ENCODE peak calls at places on chromosomes 4 and X, in four cellular contexts. Q, E, A and P are unnamed samples.
A peak's percentile ranks its signal among the peaks of the same experiment; 100 is the strongest.

GRCh38 chr4:48546336-48546735 is 56.3 kb downstream of the ZAR1 start:
- DNase-seq in Q (peak; percentile 34), E (no peak), A (no peak), P (peak; percentile 8)

GRCh38 chr4:95761871-95762270 is 78.0 kb upstream of the PDHA2 start:
- DNase-seq in Q (no peak), E (no peak), A (no peak), P (no peak)

GRCh38 chr4:111127842-111128241 is 505.0 kb upstream of the PITX2 start:
- DNase-seq in Q (no peak), E (no peak), A (no peak), P (no peak)

GRCh38 chrX:110600745-110601310 is 194.8 kb downstream of the CHRDL1 start:
- DNase-seq in Q (no peak), E (no peak), A (no peak), P (no peak)

GRCh38 chr4:125357675-125358074 is 42.9 kb downstream of the FAT4 start:
- DNase-seq in Q (no peak), E (no peak), A (no peak), P (no peak)

GRCh38 chrX:139049455-139049854 is 337.9 kb upstream of the FGF13 start:
- DNase-seq in Q (no peak), E (no peak), A (no peak), P (no peak)

GRCh38 chr4:105994061-105994460 is 98.8 kb downstream of the NPNT start:
- DNase-seq in Q (no peak), E (peak; percentile 32), A (no peak), P (no peak)

GRCh38 chr4:185656467-185656890 is 121.2 kb upstream of the PDLIM3 start:
- DNase-seq in Q (peak; percentile 47), E (no peak), A (no peak), P (no peak)

GRCh38 chr4:145736241-145736831 is 56.4 kb downstream of the C4orf51 start:
- DNase-seq in Q (no peak), E (no peak), A (no peak), P (no peak)

GRCh38 chrX:12076046-12076445 is 62.2 kb upstream of the FRMPD4 start:
- DNase-seq in Q (no peak), E (no peak), A (no peak), P (no peak)

GRCh38 chr4:163688856-163689255 is 194.4 kb downstream of the TMA16 start:
- DNase-seq in Q (no peak), E (no peak), A (no peak), P (no peak)

GRCh38 chr4:76634239-76634638 is 199.2 kb downstream of the SHROOM3 start:
- DNase-seq in Q (no peak), E (no peak), A (no peak), P (no peak)

GRCh38 chr4:10582059-10582686 is 102.4 kb downstream of the CLNK start:
- DNase-seq in Q (no peak), E (peak; percentile 27), A (peak; percentile 57), P (no peak)

GRCh38 chr4:26220704-26221103 is 100.1 kb upstream of the RBPJ start:
- DNase-seq in Q (no peak), E (no peak), A (no peak), P (no peak)

GRCh38 chr4:5052424-5052702 is 1.1 kb downstream of the STK32B start:
- DNase-seq in Q (no peak), E (no peak), A (no peak), P (no peak)

GRCh38 chrX:49106930-49107329 is 16.6 kb downstream of the GPKOW start:
- DNase-seq in Q (peak; percentile 16), E (peak; percentile 54), A (no peak), P (no peak)

GRCh38 chr4:41326776-41327175 is 70.0 kb downstream of the UCHL1 start:
- DNase-seq in Q (no peak), E (no peak), A (no peak), P (no peak)

GRCh38 chr4:105637409-105638258 is 70.9 kb downstream of the INTS12 start:
- DNase-seq in Q (no peak), E (peak; percentile 4), A (no peak), P (peak; percentile 45)

GRCh38 chr4:14184265-14184664 is 556.7 kb upstream of the BOD1L1 start:
- DNase-seq in Q (no peak), E (peak; percentile 33), A (no peak), P (no peak)

GRCh38 chr4:5812506-5813229 is 80.2 kb downstream of the CRMP1 start:
- DNase-seq in Q (no peak), E (peak; percentile 58), A (peak; percentile 77), P (no peak)

GRCh38 chr4:100367451-100367850 is 150.4 kb downstream of the EMCN start:
- DNase-seq in Q (no peak), E (no peak), A (no peak), P (no peak)

GRCh38 chr4:26854701-26855100 is 5.9 kb upstream of the STIM2 start:
- DNase-seq in Q (no peak), E (no peak), A (no peak), P (no peak)

GRCh38 chrX:69562904-69563568 is 52.9 kb upstream of the EDA start:
- DNase-seq in Q (no peak), E (no peak), A (no peak), P (no peak)

GRCh38 chrX:115183980-115184379 is 5.2 kb upstream of the RBMXL3 start:
- DNase-seq in Q (no peak), E (no peak), A (no peak), P (no peak)

GRCh38 chrX:155068165-155068564 is 2.8 kb downstream of the CMC4 start:
- DNase-seq in Q (no peak), E (no peak), A (no peak), P (no peak)

GRCh38 chrX:11757729-11758399 is at the start of gene MSL3:
- DNase-seq in Q (peak; percentile 45), E (peak; percentile 87), A (peak; percentile 83), P (no peak)

GRCh38 chrX:45783002-45783401 is 582.3 kb upstream of the DIPK2B start:
- DNase-seq in Q (no peak), E (no peak), A (no peak), P (no peak)
- TF ChIP-seq USF1 in Q (no peak), E (no peak), A (no peak), P (no peak)

DNA sequence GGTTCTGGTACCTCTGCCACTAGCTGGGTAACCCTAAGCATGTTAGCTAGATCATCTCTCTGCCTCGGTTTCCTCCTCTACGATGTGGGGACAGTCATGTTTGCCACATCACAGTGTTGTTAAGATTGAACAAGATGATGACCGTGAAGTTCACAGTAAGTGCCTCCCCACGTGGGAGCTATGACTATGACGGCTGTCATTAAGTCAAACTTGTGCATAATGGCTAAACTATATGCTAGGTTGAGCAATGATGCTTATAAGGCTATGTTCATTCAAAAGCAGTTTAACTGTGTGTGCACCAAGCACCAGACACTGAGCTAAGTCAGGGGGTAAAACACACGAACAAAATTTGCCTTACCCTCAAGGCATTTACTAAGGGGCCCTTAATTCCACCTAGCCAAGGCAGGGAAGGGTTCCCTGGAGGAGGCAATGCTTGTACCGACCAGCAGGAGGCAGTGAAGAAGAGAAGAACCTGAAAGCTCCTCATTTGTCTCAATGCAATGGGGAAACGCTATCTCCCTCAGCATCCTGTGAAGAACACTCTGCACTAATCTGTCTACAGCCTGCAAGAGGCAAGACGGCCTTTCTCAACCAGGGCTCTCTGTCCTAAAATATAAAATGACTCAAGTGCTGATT is 52.9 kb downstream of the MAP7D2 start:
- DNase-seq in Q (peak; percentile 20), E (no peak), A (peak; percentile 14), P (no peak)
- TF ChIP-seq USF1 in Q (no peak), E (no peak), A (no peak), P (no peak)

DNA sequence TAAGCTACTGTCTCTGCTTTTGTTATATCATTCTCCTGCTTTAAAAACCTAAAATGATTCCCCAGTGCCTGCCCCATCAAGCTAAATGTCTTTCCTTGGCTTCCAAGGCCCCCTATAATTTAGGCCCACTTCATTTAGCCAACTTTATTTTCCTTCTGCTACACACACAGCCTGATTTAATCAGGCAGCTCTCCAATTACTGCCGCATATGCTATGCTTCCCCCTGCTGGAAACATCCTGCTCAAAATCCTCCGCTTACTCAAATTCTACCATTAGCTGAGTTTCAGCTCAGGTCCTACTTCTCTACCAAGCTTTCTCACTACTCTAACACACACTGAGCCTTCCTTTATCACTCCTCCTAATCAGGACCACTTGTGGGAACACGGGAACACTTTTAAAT is 17.0 kb downstream of the LAMP2 start:
- DNase-seq in Q (peak; percentile 13), E (peak; percentile 50), A (no peak), P (no peak)
- TF ChIP-seq USF1 in Q (no peak), E (no peak), A (no peak), P (no peak)

GRCh38 chr4:134529629-134530028 is 328.0 kb upstream of the PABPC4L start:
- DNase-seq in Q (no peak), E (no peak), A (no peak), P (no peak)

GRCh38 chr4:134531013-134531412 is 329.4 kb upstream of the PABPC4L start:
- DNase-seq in Q (no peak), E (no peak), A (no peak), P (no peak)

DNA sequence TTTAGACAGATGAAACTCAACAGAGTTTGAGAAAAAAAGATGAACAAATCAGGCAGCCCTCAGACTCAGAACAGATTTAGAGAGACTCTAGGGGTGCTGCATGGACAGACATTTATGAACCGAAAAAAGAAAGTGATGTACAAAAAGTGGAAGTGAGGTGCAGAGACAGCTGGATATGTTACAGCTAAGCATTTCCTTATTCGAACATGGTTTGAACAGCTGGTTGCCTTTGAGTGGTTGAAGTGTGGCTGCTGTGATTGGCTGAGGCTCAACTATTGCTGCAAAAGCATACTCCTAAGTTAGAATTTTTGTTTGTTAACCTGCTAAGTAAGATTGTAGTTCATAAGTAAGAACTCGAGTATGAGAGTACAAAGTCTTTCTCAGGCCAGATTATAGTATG is 331.5 kb upstream of the PABPC4L start:
- DNase-seq in Q (no peak), E (no peak), A (no peak), P (no peak)
- TF ChIP-seq USF1 in Q (no peak), E (no peak), A (no peak), P (no peak)

GRCh38 chr4:154739111-154739510 is 4.7 kb upstream of the LRAT start:
- DNase-seq in Q (no peak), E (no peak), A (no peak), P (no peak)
- TF ChIP-seq USF1 in Q (no peak), E (no peak), A (no peak), P (no peak)